ENCODE peak calls at places on chromosome 2, in four cellular contexts. K is ascending aorta; J is CD8-positive, alpha-beta T cell; P is cardiac muscle cell. L is an unnamed sample. For H3K4me1, the result is how much of the 10 kb centered on the place peaks cover.

GRCh38 chr2:239477606-239478005 is 76.8 kb upstream of the HDAC4 start:
- DNase-seq in K (no peak), J (no peak), P (no peak), L (no peak)

GRCh38 chr2:73730810-73731209 is 6.3 kb downstream of the TPRKB start:
- DNase-seq in K (no peak), J (no peak), P (no peak), L (no peak)

GRCh38 chr2:98801930-98802329 is 71.0 kb upstream of the MGAT4A start:
- DNase-seq in K (peak), J (no peak), P (no peak), L (no peak)

GRCh38 chr2:36904636-36905035 is 61.7 kb downstream of the STRN start:
- DNase-seq in K (no peak), J (no peak), P (no peak), L (no peak)

GRCh38 chr2:27042159-27042661 is 9.3 kb upstream of the AGBL5 start:
- DNase-seq in K (no peak), J (no peak), P (no peak), L (no peak)

GRCh38 chr2:151711025-151711424 is 23.3 kb downstream of the NEB start:
- DNase-seq in K (no peak), J (no peak), P (no peak), L (no peak)

GRCh38 chr2:64325477-64325851 is 128.5 kb upstream of the LGALSL start:
- DNase-seq in K (no peak), J (no peak), P (no peak), L (no peak)

GRCh38 chr2:9158786-9159779 is 47.5 kb upstream of the ASAP2 start:
- DNase-seq in K (no peak), J (no peak), P (no peak), L (no peak)

GRCh38 chr2:72143441-72144356 is 4.0 kb downstream of the CYP26B1 start:
- DNase-seq in K (peak), J (no peak), P (peak), L (no peak)

GRCh38 chr2:239298126-239298804 is 102.6 kb downstream of the HDAC4 start:
- DNase-seq in K (no peak), J (peak), P (no peak), L (peak)

GRCh38 chr2:239949079-239949478 is 76.1 kb downstream of the NDUFA10 start:
- DNase-seq in K (peak), J (no peak), P (no peak), L (no peak)

GRCh38 chr2:108124733-108125132 is 115.0 kb upstream of the SULT1C3 start:
- DNase-seq in K (no peak), J (no peak), P (no peak), L (no peak)

GRCh38 chr2:2083113-2083757 is 247.8 kb downstream of the MYT1L start:
- DNase-seq in K (no peak), J (no peak), P (no peak), L (no peak)

GRCh38 chr2:69579561-69579960 is 64.0 kb downstream of the AAK1 start:
- DNase-seq in K (no peak), J (no peak), P (no peak), L (no peak)
- H3K4me1 ChIP-seq in K (under half), J (half or more), P (under half), L (under half)

DNA sequence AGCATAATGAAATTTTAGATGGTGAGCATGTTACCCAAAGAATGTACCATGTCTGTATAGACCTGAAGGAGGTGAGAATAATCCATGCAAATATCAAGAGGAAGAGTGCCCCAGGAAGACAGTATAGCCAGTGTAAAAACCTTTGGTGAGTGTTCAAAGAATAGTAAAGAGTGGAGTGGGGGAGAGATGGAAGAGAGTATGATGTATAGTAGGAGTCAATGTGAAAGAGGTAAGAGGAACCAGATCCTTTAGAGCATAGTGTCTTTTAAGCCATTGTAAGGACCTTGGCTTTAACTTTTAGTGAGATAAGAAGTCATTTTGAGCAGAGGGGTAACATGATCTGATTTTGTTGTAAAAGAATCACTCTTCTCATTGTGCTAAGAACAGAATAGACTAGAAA is 1052.3 kb upstream of the ZEB2 start:
- DNase-seq in K (no peak), J (no peak), P (no peak), L (no peak)
- H3K4me1 ChIP-seq in K (under half), J (under half), P (under half), L (under half)

DNA sequence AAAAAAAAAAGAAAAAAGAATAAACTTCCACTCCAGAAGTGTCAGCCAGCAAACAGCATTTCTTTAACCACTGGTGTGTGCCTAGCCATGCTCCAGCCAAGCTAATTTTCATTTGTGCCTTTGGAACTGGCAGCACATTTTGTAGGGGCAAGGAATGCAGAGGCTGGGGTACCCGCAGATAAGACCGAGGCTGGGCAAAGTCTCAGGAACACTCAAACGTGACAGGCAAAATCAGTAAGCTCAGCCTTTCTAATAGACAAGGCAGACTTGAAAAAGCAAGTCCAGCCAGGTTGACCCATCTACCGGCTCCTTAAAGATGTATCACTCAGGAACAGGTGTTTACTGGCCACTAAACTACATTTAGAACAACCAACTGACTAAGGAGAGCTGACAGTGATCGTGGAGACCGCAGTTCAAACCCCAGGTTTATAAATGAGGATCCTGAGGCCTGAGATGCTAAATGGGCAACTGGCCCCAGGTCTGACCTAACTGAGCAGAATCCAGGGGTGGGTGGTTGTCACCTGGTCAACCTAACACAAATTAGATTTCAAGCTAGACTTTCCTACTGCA is 16.7 kb downstream of the NFE2L2 start:
- DNase-seq in K (no peak), J (no peak), P (no peak), L (no peak)
- H3K4me1 ChIP-seq in K (half or more), J (half or more), P (under half), L (half or more)

GRCh38 chr2:224517963-224518362 is 67.2 kb downstream of the CUL3 start:
- DNase-seq in K (no peak), J (no peak), P (no peak), L (no peak)
- H3K4me1 ChIP-seq in K (under half), J (under half), P (under half), L (under half)

GRCh38 chr2:43084699-43085091 is 141.7 kb downstream of the ZFP36L2 start:
- DNase-seq in K (no peak), J (no peak), P (peak), L (no peak)
- H3K4me1 ChIP-seq in K (half or more), J (under half), P (under half), L (under half)

DNA sequence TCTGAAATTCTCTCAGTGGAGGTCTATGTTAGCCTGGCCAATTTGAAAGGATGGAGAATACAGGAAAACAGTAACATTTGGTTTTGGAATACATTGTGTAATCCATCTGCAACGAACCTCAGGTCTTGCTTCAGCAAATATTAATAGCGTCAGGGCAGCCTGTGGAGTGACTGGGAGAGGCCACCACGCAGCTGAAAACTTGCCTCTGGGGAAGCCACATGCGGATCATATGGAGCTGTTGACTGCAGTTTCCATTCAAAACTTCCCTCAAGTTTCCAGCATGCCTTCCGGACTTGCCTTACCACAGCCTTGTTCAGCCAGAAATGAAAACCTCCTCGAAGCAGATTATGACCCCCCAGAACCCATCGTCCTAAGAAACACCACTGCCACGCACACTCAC is 25.7 kb downstream of the BCL11A start:
- DNase-seq in K (no peak), J (no peak), P (no peak), L (no peak)
- H3K4me1 ChIP-seq in K (under half), J (under half), P (under half), L (under half)

L was measured in naive thymus-derived CD4-positive, alpha-beta T cell.